ENCODE peak calls at places on chromosomes 2 and 18, in ten cellular contexts. U is ovary; S is lower lobe of right lung; E is mammary epithelial cell; P is IMR-90; Z is tibial artery; J is choroid plexus epithelial cell; D is cardiac fibroblast; B is CD8-positive, alpha-beta memory T cell; N is right cardiac atrium. V is an unnamed sample.

GRCh38 chr2:40412456-40412855 is 39.4 kb downstream of the SLC8A1 start:
- DNase-seq in J (peak), U (no peak), S (no peak), Z (no peak), B (no peak), E (peak), N (no peak), P (peak), D (no peak), V (no peak)

GRCh38 chr2:9473985-9474360 is 378 bp upstream of the IAH1 start:
- DNase-seq in J (peak), Z (peak), S (peak), P (no peak), D (peak), N (peak), B (peak), U (peak), E (no peak), V (no peak)

GRCh38 chr18:10169064-10169562 is 255.3 kb downstream of the VAPA start:
- DNase-seq in J (peak), U (no peak), E (peak), D (peak), N (no peak), S (no peak), P (peak), Z (no peak), B (no peak), V (no peak)

GRCh38 chr2:216385478-216385877 is 13.2 kb upstream of the MARCHF4 start:
- DNase-seq in N (no peak), B (no peak), J (no peak), S (no peak), D (no peak), Z (no peak), E (no peak), U (no peak), P (no peak), V (no peak)

GRCh38 chr2:88481937-88482336 is 29.4 kb upstream of the FOXI3 start:
- DNase-seq in S (no peak), J (peak), E (peak), B (no peak), U (no peak), D (peak), N (no peak), Z (no peak), P (peak), V (peak)

GRCh38 chr2:234496442-234496834 is 443 bp downstream of the ARL4C start:
- DNase-seq in J (peak), E (peak), D (peak), U (no peak), Z (no peak), N (no peak), S (no peak), P (no peak), B (peak), V (no peak)

GRCh38 chr18:32158108-32158624 is 31.7 kb upstream of the MEP1B start:
- DNase-seq in U (peak), D (peak), B (peak), P (peak), Z (peak), S (peak), N (peak), J (peak), E (peak), V (peak)

GRCh38 chr2:47906261-47907096 is at the start of gene FBXO11:
- DNase-seq in Z (peak), N (peak), S (peak), P (peak), E (peak), J (peak), B (peak), U (peak), D (peak), V (peak)

GRCh38 chr18:40382191-40382590 is 1572.8 kb upstream of the PIK3C3 start:
- DNase-seq in N (no peak), D (no peak), J (no peak), S (no peak), B (no peak), Z (no peak), U (no peak), E (no peak), P (no peak), V (no peak)

GRCh38 chr18:79529296-79529695 is 133.6 kb downstream of the NFATC1 start:
- DNase-seq in E (no peak), J (no peak), Z (peak), P (no peak), N (no peak), B (no peak), S (peak), U (peak), D (no peak), V (no peak)

GRCh38 chr2:205439621-205440020 is 242.7 kb upstream of the NRP2 start:
- DNase-seq in Z (no peak), S (no peak), D (no peak), E (no peak), J (no peak), N (no peak), U (no peak), P (no peak), B (no peak), V (no peak)
- H3K4me3 ChIP-seq in Z (no peak), S (no peak), D (no peak), E (no peak), J (no peak), N (no peak), U (no peak), P (no peak), B (no peak), V (no peak)

GRCh38 chr2:112834379-112835014 is 2.1 kb downstream of the IL1B start:
- DNase-seq in N (peak), E (no peak), U (no peak), D (peak), S (no peak), Z (no peak), P (no peak), J (peak), B (no peak), V (no peak)

GRCh38 chr2:112839407-112840067 is 3.0 kb upstream of the IL1B start:
- DNase-seq in J (peak), S (peak), P (no peak), B (no peak), Z (no peak), E (no peak), U (no peak), D (no peak), N (peak), V (no peak)

GRCh38 chr2:112833532-112833931 is 3.0 kb downstream of the IL1B start:
- DNase-seq in S (no peak), U (no peak), P (no peak), B (no peak), N (no peak), D (no peak), E (no peak), J (no peak), Z (no peak), V (no peak)

GRCh38 chr2:112835553-112836535 is 735 bp downstream of the IL1B start:
- DNase-seq in N (no peak), P (no peak), S (no peak), D (peak), Z (no peak), E (no peak), U (no peak), B (no peak), J (peak), V (no peak)

DNA sequence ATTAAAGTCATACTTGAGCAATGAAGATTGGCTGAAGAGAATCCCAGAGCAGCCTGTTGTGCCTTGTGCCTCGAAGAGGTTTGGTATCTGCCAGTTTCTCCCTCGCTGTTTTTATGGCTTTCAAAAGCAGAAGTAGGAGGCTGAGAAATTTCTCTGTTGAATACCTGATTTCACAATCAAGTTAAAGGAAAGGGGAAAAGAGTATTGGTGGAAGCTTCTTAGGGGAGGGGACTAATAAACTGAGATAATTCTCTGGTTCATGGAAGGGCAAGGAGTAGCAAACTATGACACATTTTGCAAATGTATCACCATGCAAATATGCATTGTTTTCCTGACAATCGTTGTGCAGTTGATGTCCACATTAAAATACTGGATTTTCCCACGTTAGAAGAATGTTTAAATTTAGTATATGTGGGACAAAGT is at the start of gene IL1B:
- DNase-seq in D (peak), Z (no peak), B (no peak), E (peak), J (peak), U (no peak), S (no peak), P (peak), N (no peak), V (no peak)
- H3K4me3 ChIP-seq in D (peak), Z (no peak), B (no peak), E (peak), J (peak), U (no peak), S (peak), P (peak), N (no peak), V (peak)

GRCh38 chr18:36350211-36350610 is 52.7 kb downstream of the FHOD3 start:
- DNase-seq in J (no peak), N (no peak), D (no peak), Z (no peak), P (no peak), S (no peak), B (no peak), U (no peak), E (no peak), V (no peak)
- H3K4me3 ChIP-seq in J (no peak), N (no peak), D (no peak), Z (no peak), P (no peak), S (no peak), B (no peak), U (no peak), E (no peak), V (no peak)

GRCh38 chr2:182319556-182319955 is 107.3 kb downstream of the PDE1A start:
- DNase-seq in P (no peak), N (no peak), D (peak), B (no peak), S (no peak), Z (no peak), U (no peak), J (peak), E (no peak), V (no peak)
- H3K4me3 ChIP-seq in P (no peak), N (no peak), D (no peak), B (no peak), S (no peak), Z (no peak), U (no peak), J (no peak), E (no peak), V (no peak)

GRCh38 chr2:84959494-84960156 is 11.3 kb upstream of the KCMF1 start:
- DNase-seq in B (no peak), E (peak), S (no peak), N (no peak), P (peak), D (peak), J (peak), U (no peak), Z (peak), V (no peak)
- H3K4me3 ChIP-seq in B (no peak), E (no peak), S (no peak), N (no peak), P (no peak), D (no peak), J (no peak), U (no peak), Z (no peak), V (no peak)

DNA sequence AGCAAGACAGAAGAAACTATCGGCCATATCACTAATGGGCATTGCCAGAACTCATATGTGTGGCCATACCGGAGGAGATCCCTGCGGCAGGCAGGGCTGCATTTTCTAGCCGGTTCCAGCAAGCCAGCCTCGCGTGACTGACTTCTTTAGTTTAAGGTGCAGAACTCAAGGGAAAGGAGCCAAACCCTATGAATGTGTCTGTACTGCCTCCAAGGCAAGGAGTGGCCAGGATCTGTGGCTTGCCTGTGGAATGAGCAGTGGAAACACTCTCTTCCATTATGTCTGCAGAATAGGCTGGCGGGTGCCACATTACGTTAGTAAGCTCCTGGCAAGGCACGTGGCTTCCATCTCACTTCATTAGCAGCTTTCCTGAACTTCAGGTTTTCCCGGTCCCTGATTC is 137.6 kb downstream of the ATL2 start:
- DNase-seq in J (no peak), B (no peak), P (no peak), D (no peak), Z (no peak), E (peak), U (no peak), S (no peak), N (no peak), V (no peak)
- H3K4me3 ChIP-seq in J (no peak), B (no peak), P (no peak), D (no peak), Z (no peak), E (no peak), U (no peak), S (no peak), N (no peak), V (no peak)